ENCODE peak calls at places on chromosomes 7 and 10, in five cellular contexts. W is fibroblast of lung, Z is heart right ventricle, M is WERI-Rb-1, L is BE2C. Q is an unnamed sample.

GRCh38 chr10:92239600-92240288 is 51.1 kb downstream of the CPEB3 start:
- DNase-seq in W (peak; percentile 22), Z (peak; percentile 28), M (peak; percentile 26), L (peak; percentile 75), Q (peak; percentile 44)

GRCh38 chr10:71005337-71006305 is 117.3 kb upstream of the PCBD1 start:
- DNase-seq in W (no peak), Z (peak; percentile 44), M (no peak), L (no peak), Q (peak; percentile 48)

GRCh38 chr10:506451-507354 is 182.8 kb downstream of the DIP2C start:
- DNase-seq in W (no peak), Z (no peak), M (no peak), L (no peak), Q (no peak)

GRCh38 chr10:5450605-5451384 is 38.4 kb downstream of the NET1 start:
- DNase-seq in W (no peak), Z (no peak), M (no peak), L (no peak), Q (no peak)

GRCh38 chr7:20839196-20839735 is 52.6 kb upstream of the SP8 start:
- DNase-seq in W (no peak), Z (no peak), M (no peak), L (no peak), Q (no peak)

GRCh38 chr7:106247827-106248201 is 37.0 kb downstream of the NAMPT start:
- DNase-seq in W (no peak), Z (no peak), M (no peak), L (no peak), Q (no peak)

GRCh38 chr7:150784120-150784736 is 15.9 kb downstream of the TMEM176B start:
- DNase-seq in W (no peak), Z (no peak), M (no peak), L (no peak), Q (no peak)

GRCh38 chr10:101218423-101219136 is 10.7 kb downstream of the LBX1 start:
- DNase-seq in W (no peak), Z (no peak), M (no peak), L (no peak), Q (no peak)

GRCh38 chr10:14084875-14085274 is 245.8 kb downstream of the FRMD4A start:
- DNase-seq in W (no peak), Z (no peak), M (no peak), L (no peak), Q (no peak)

GRCh38 chr7:114051871-114052324 is 133.1 kb upstream of the PPP1R3A start:
- DNase-seq in W (no peak), Z (no peak), M (no peak), L (no peak), Q (no peak)

GRCh38 chr7:151853896-151854807 is 22.8 kb downstream of the PRKAG2 start:
- DNase-seq in W (no peak), Z (no peak), M (no peak), L (no peak), Q (no peak)

GRCh38 chr7:140262242-140262903 is 85.6 kb upstream of the KDM7A start:
- DNase-seq in W (no peak), Z (no peak), M (no peak), L (no peak), Q (no peak)

GRCh38 chr10:30353851-30354250 is 4.8 kb upstream of the MTPAP start:
- DNase-seq in W (peak; percentile 73), Z (no peak), M (no peak), L (no peak), Q (peak; percentile 33)

GRCh38 chr7:138892808-138893207 is 88.4 kb downstream of the KIAA1549 start:
- DNase-seq in W (no peak), Z (no peak), M (no peak), L (no peak), Q (no peak)

GRCh38 chr10:76546411-76546810 is 1091.2 kb downstream of the KCNMA1 start:
- DNase-seq in W (no peak), Z (no peak), M (no peak), L (no peak), Q (no peak)

GRCh38 chr7:70006411-70006920 is 408.2 kb downstream of the AUTS2 start:
- DNase-seq in W (peak; percentile 61), Z (no peak), M (no peak), L (no peak), Q (peak; percentile 73)

GRCh38 chr10:74314166-74314565 is 163.1 kb downstream of the ADK start:
- DNase-seq in W (peak; percentile 60), Z (no peak), M (no peak), L (no peak), Q (peak; percentile 21)

GRCh38 chr10:6579904-6580278 is at the start of gene PRKCQ:
- DNase-seq in W (peak; percentile 44), Z (no peak), M (no peak), L (no peak), Q (peak; percentile 40)

GRCh38 chr10:58919927-58920654 is 256.4 kb upstream of the PHYHIPL start:
- DNase-seq in W (peak; percentile 59), Z (no peak), M (no peak), L (no peak), Q (peak; percentile 78)

GRCh38 chr10:79105818-79106217 is 37.1 kb downstream of the ZMIZ1 start:
- DNase-seq in W (no peak), Z (no peak), M (no peak), L (no peak), Q (no peak)

GRCh38 chr10:32054087-32054486 is 2.1 kb downstream of the KIF5B start:
- DNase-seq in W (peak; percentile 78), Z (no peak), M (no peak), L (no peak), Q (peak; percentile 72)

GRCh38 chr10:63297941-63298340 is 164.8 kb downstream of the NRBF2 start:
- DNase-seq in W (no peak), Z (no peak), M (no peak), L (no peak), Q (no peak)

GRCh38 chr10:101645659-101646058 is 49.3 kb downstream of the FBXW4 start:
- DNase-seq in W (no peak), Z (no peak), M (no peak), L (no peak), Q (no peak)

GRCh38 chr7:158588085-158588877 is 658 bp upstream of the PTPRN2 start:
- DNase-seq in W (no peak), Z (no peak), M (no peak), L (peak; percentile 19), Q (no peak)

GRCh38 chr10:25130911-25131310 is 43.9 kb upstream of the GPR158 start:
- DNase-seq in W (no peak), Z (no peak), M (no peak), L (no peak), Q (peak; percentile 85)

GRCh38 chr7:101681170-101682007 is 52.3 kb upstream of the MYL10 start:
- DNase-seq in W (peak; percentile 80), Z (peak; percentile 62), M (no peak), L (peak; percentile 84), Q (no peak)

GRCh38 chr7:12300415-12300814 is 89.3 kb downstream of the TMEM106B start:
- DNase-seq in W (no peak), Z (no peak), M (no peak), L (no peak), Q (no peak)
- H3K27me3 ChIP-seq in W (no peaks in the 10 kb centered on the region), Z (no peaks in the 10 kb centered on the region), M (no peaks in the 10 kb centered on the region), L (no peaks in the 10 kb centered on the region), Q (no peaks in the 10 kb centered on the region)

GRCh38 chr7:87300756-87301155 is 44.7 kb upstream of the CROT start:
- DNase-seq in W (no peak), Z (no peak), M (no peak), L (no peak), Q (no peak)
- H3K9me3 ChIP-seq in W (no peaks in the 10 kb centered on the region), Z (peaks cover 3% of the 10 kb centered on the region), M (no peaks in the 10 kb centered on the region), L (no peaks in the 10 kb centered on the region), Q (no peaks in the 10 kb centered on the region)

GRCh38 chr7:134549366-134549765 is 456 bp downstream of the AKR1B15 start:
- DNase-seq in W (no peak), Z (no peak), M (no peak), L (no peak), Q (no peak)
- H3K27me3 ChIP-seq in W (peaks cover 2% of the 10 kb centered on the region), Z (peaks cover 9% of the 10 kb centered on the region), M (no peaks in the 10 kb centered on the region), L (peaks cover 66% of the 10 kb centered on the region), Q (no peaks in the 10 kb centered on the region)

GRCh38 chr7:121271916-121272315 is 56.9 kb upstream of the WNT16 start:
- DNase-seq in W (no peak), Z (no peak), M (no peak), L (no peak), Q (no peak)

GRCh38 chr7:121276276-121276675 is 52.5 kb upstream of the WNT16 start:
- DNase-seq in W (no peak), Z (no peak), M (no peak), L (no peak), Q (no peak)

GRCh38 chr7:121275204-121275603 is 53.6 kb upstream of the WNT16 start:
- DNase-seq in W (no peak), Z (no peak), M (no peak), L (no peak), Q (no peak)

GRCh38 chr7:121273467-121274167 is 55.2 kb upstream of the WNT16 start:
- DNase-seq in W (peak; percentile 49), Z (no peak), M (no peak), L (no peak), Q (no peak)

GRCh38 chr7:121274467-121274866 is 54.3 kb upstream of the WNT16 start:
- DNase-seq in W (no peak), Z (no peak), M (no peak), L (no peak), Q (no peak)
- H3K9me3 ChIP-seq in W (no peaks in the 10 kb centered on the region), Z (no peaks in the 10 kb centered on the region), M (no peaks in the 10 kb centered on the region), L (no peaks in the 10 kb centered on the region), Q (no peaks in the 10 kb centered on the region)

GRCh38 chr7:107661081-107661864 is 645 bp downstream of the SLC26A4 start:
- DNase-seq in W (peak; percentile 53), Z (peak; percentile 19), M (peak; percentile 78), L (peak; percentile 73), Q (peak; percentile 74)

GRCh38 chr7:107661865-107662379 is 1.3 kb downstream of the SLC26A4 start:
- DNase-seq in W (no peak), Z (no peak), M (no peak), L (no peak), Q (no peak)

GRCh38 chr7:107660381-107661080 is at the start of gene SLC26A4:
- DNase-seq in W (no peak), Z (no peak), M (no peak), L (no peak), Q (no peak)

GRCh38 chr7:107659666-107660065 is 962 bp upstream of the SLC26A4 start:
- DNase-seq in W (peak; percentile 74), Z (no peak), M (no peak), L (no peak), Q (no peak)

GRCh38 chr7:107663196-107663595 is 2.6 kb downstream of the SLC26A4 start:
- DNase-seq in W (no peak), Z (no peak), M (no peak), L (no peak), Q (no peak)
- H3K27me3 ChIP-seq in W (peaks cover 3% of the 10 kb centered on the region), Z (peaks cover 36% of the 10 kb centered on the region), M (no peaks in the 10 kb centered on the region), L (peaks cover 25% of the 10 kb centered on the region), Q (peaks cover 94% of the 10 kb centered on the region)